ENCODE peak calls at places on chromosomes 3 and 15, in ten cellular contexts. D, M, I, S, X, T, K, Y, J and Q are unnamed samples.

GRCh38 chr15:70029297-70029701 is 68.4 kb downstream of the TLE3 start:
- ATAC-seq in M (no peak), Y (no peak), D (no peak), I (no peak), K (no peak), X (no peak), J (no peak), S (no peak), T (no peak), Q (no peak)

GRCh38 chr3:177589041-177589650 is 391.9 kb upstream of the TBL1XR1 start:
- ATAC-seq in S (no peak), X (no peak), D (no peak), K (no peak), J (no peak), Y (no peak), M (no peak), T (no peak), I (no peak), Q (no peak)

GRCh38 chr3:122310361-122310760 is 14.7 kb upstream of the CSTA start:
- ATAC-seq in K (no peak), Y (no peak), J (no peak), T (no peak), M (no peak), I (no peak), X (no peak), S (no peak), D (no peak), Q (no peak)

GRCh38 chr15:67146875-67147381 is 81.5 kb downstream of the SMAD3 start:
- ATAC-seq in S (peak), M (peak), X (peak), Y (peak), J (peak), I (peak), K (peak), T (peak), D (peak), Q (no peak)

GRCh38 chr3:146160964-146161724 is at the start of gene PLOD2:
- ATAC-seq in D (peak), T (peak), Y (peak), S (peak), X (peak), K (peak), I (peak), J (peak), M (peak), Q (peak)

GRCh38 chr3:184683234-184683633 is 28.6 kb downstream of the MAGEF1 start:
- ATAC-seq in X (no peak), S (no peak), M (no peak), T (no peak), K (no peak), J (no peak), Y (no peak), I (no peak), D (no peak), Q (no peak)

GRCh38 chr3:119329551-119329950 is 35.4 kb downstream of the ARHGAP31 start:
- ATAC-seq in Y (no peak), I (peak), X (no peak), K (no peak), D (no peak), J (no peak), S (peak), M (no peak), T (peak), Q (no peak)

GRCh38 chr3:48881652-48882114 is 17.0 kb downstream of the SLC25A20 start:
- ATAC-seq in M (no peak), J (no peak), S (no peak), T (peak), I (no peak), K (peak), X (no peak), D (no peak), Y (no peak), Q (no peak)

GRCh38 chr3:152346740-152347139 is 78.0 kb downstream of the MBNL1 start:
- ATAC-seq in M (no peak), X (no peak), J (no peak), K (no peak), D (no peak), I (no peak), T (no peak), Y (no peak), S (no peak), Q (no peak)

GRCh38 chr3:25982756-25983155 is 192.9 kb downstream of the OXSM start:
- ATAC-seq in M (no peak), I (no peak), S (no peak), X (no peak), Y (no peak), J (no peak), K (no peak), D (no peak), T (no peak), Q (no peak)